ENCODE peak calls at places on chromosome 12, in four cellular contexts. One of them, this sample, is unnamed.

GRCh38 chr12:49622501-49623141 is 740 bp upstream of the PRPF40B start:
- DNase-seq in tibial nerve: no peak
- DNase-seq in cardiac fibroblast: peak; percentile 22
- DNase-seq in choroid plexus epithelial cell: peak; percentile 13
- DNase-seq in this sample: peak; percentile 11

GRCh38 chr12:94558612-94559011 is 91.7 kb downstream of the TMCC3 start:
- DNase-seq in tibial nerve: no peak
- DNase-seq in cardiac fibroblast: no peak
- DNase-seq in choroid plexus epithelial cell: no peak
- DNase-seq in this sample: no peak

GRCh38 chr12:116533343-116534248 is 25.6 kb upstream of the MAP1LC3B2 start:
- DNase-seq in tibial nerve: peak; percentile 68
- DNase-seq in cardiac fibroblast: peak; percentile 47
- DNase-seq in choroid plexus epithelial cell: peak; percentile 73
- DNase-seq in this sample: no peak

GRCh38 chr12:94851396-94852025 is 152.0 kb downstream of the NDUFA12 start:
- DNase-seq in tibial nerve: no peak
- DNase-seq in cardiac fibroblast: no peak
- DNase-seq in choroid plexus epithelial cell: no peak
- DNase-seq in this sample: no peak

GRCh38 chr12:72622556-72622955 is 350.4 kb downstream of the TRHDE start:
- DNase-seq in tibial nerve: no peak
- DNase-seq in cardiac fibroblast: no peak
- DNase-seq in choroid plexus epithelial cell: no peak
- DNase-seq in this sample: no peak

GRCh38 chr12:45666452-45667215 is 62.9 kb upstream of the ARID2 start:
- DNase-seq in tibial nerve: no peak
- DNase-seq in cardiac fibroblast: peak; percentile 47
- DNase-seq in choroid plexus epithelial cell: no peak
- DNase-seq in this sample: no peak

GRCh38 chr12:88122666-88123065 is 19.2 kb downstream of the CEP290 start:
- DNase-seq in tibial nerve: no peak
- DNase-seq in cardiac fibroblast: no peak
- DNase-seq in choroid plexus epithelial cell: no peak
- DNase-seq in this sample: no peak

GRCh38 chr12:130608132-130608531 is 108.0 kb downstream of the RIMBP2 start:
- DNase-seq in tibial nerve: no peak
- DNase-seq in cardiac fibroblast: no peak
- DNase-seq in choroid plexus epithelial cell: no peak
- DNase-seq in this sample: no peak

GRCh38 chr12:119601877-119602536 is 8.4 kb downstream of the TMEM233 start:
- DNase-seq in tibial nerve: no peak
- DNase-seq in cardiac fibroblast: no peak
- DNase-seq in choroid plexus epithelial cell: no peak
- DNase-seq in this sample: no peak

GRCh38 chr12:26058308-26058707 is 66.5 kb downstream of the BHLHE41 start:
- DNase-seq in tibial nerve: no peak
- DNase-seq in cardiac fibroblast: no peak
- DNase-seq in choroid plexus epithelial cell: no peak
- DNase-seq in this sample: no peak

GRCh38 chr12:65493893-65494205 is 215.4 kb downstream of the MSRB3 start:
- DNase-seq in tibial nerve: no peak
- DNase-seq in cardiac fibroblast: no peak
- DNase-seq in choroid plexus epithelial cell: no peak
- DNase-seq in this sample: no peak

GRCh38 chr12:30108666-30109065 is 324.9 kb upstream of the TMTC1 start:
- DNase-seq in tibial nerve: no peak
- DNase-seq in cardiac fibroblast: no peak
- DNase-seq in choroid plexus epithelial cell: no peak
- DNase-seq in this sample: peak; percentile 23

GRCh38 chr12:104573-105081 is 38.1 kb downstream of the IQSEC3 start:
- DNase-seq in tibial nerve: no peak
- DNase-seq in cardiac fibroblast: no peak
- DNase-seq in choroid plexus epithelial cell: no peak
- DNase-seq in this sample: no peak

GRCh38 chr12:65497645-65498044 is 219.2 kb downstream of the MSRB3 start:
- DNase-seq in tibial nerve: no peak
- DNase-seq in cardiac fibroblast: peak; percentile 43
- DNase-seq in choroid plexus epithelial cell: peak; percentile 53
- DNase-seq in this sample: no peak

GRCh38 chr12:106645074-106645421 is 62.2 kb downstream of the RFX4 start:
- DNase-seq in tibial nerve: peak; percentile 80
- DNase-seq in cardiac fibroblast: no peak
- DNase-seq in choroid plexus epithelial cell: peak; percentile 39
- DNase-seq in this sample: peak; percentile 53

GRCh38 chr12:131852551-131853299 is 24.5 kb downstream of the MMP17 start:
- DNase-seq in tibial nerve: no peak
- DNase-seq in cardiac fibroblast: no peak
- DNase-seq in choroid plexus epithelial cell: no peak
- DNase-seq in this sample: no peak
- H3K4me3 ChIP-seq in tibial nerve: no peak overlapping the region
- H3K4me3 ChIP-seq in cardiac fibroblast: no peak overlapping the region
- H3K4me3 ChIP-seq in choroid plexus epithelial cell: no peak overlapping the region
- H3K4me3 ChIP-seq in this sample: no peak overlapping the region

DNA sequence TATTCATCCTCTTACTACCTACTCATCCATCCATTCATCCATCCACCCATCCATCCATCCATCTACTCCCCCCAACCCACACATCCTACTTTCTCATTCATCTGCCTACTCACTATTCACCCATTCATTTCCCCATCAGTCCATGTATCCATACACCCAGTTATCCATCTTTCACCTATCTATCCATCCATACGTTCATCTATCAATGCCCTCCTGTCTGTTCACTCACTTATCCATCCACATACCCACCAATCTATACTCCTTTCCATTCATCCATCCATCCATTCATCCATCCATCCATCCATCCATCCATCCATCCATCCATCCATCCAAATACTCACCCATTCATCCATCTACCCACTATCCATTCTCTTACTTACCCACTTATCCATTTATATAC is 117.8 kb upstream of the LHX5 start:
- DNase-seq in tibial nerve: no peak
- DNase-seq in cardiac fibroblast: no peak
- DNase-seq in choroid plexus epithelial cell: no peak
- DNase-seq in this sample: no peak
- H3K4me3 ChIP-seq in tibial nerve: no peak overlapping the region
- H3K4me3 ChIP-seq in cardiac fibroblast: no peak overlapping the region
- H3K4me3 ChIP-seq in choroid plexus epithelial cell: no peak overlapping the region
- H3K4me3 ChIP-seq in this sample: no peak overlapping the region

DNA sequence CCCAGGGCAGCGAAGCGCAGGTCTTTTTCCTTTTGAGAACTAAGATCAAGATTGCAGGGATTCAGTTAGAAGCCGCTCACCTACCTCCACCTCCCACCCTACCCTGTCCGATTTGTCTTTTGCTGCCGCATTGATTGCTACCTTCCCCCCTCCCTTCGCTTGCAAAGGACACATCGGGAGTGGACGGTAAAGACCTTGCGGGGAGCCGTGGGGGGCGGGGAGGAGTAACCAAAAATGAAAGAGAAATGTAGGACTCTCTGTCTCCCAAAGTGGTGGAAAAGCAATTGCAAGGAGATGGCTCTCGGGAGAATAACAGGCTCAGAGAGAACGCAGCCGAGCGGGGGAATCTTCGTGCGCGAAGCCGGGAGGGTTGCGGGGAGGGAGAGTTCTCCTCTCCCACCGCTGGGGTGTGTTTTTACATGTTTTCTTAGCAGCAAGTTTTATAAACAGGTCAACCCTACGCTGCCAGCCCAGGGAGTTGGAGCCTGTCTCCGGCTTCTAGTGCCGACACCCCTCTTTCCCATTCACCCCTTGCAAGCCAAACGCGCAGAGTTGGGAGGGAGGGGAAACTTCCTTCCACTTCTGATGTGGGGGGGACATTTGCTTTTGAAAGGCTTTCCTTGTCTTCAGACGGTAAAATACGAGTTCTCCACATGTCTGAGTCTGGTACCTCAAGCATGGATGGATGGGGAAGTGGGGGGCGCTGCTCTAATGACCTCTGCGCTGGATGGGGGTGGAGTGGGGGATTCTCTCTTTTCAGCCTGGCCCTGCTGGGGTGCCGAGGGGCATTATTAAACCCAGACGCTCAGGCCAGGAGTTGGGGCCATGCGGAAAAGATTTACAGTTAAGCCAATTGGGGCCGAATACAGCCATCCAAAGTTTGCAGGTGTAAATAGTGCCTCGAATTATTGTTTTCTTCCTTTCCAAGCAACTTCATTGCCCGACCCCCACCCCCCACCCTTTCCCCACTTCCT is 8.9 kb upstream of the TBX3 start:
- DNase-seq in tibial nerve: no peak
- DNase-seq in cardiac fibroblast: peak; percentile 36
- DNase-seq in choroid plexus epithelial cell: no peak
- DNase-seq in this sample: no peak
- H3K4me3 ChIP-seq in tibial nerve: peak overlapping the region; percentile 18
- H3K4me3 ChIP-seq in cardiac fibroblast: peak overlapping the region; percentile 36
- H3K4me3 ChIP-seq in choroid plexus epithelial cell: peak overlapping the region; percentile 54
- H3K4me3 ChIP-seq in this sample: peak overlapping the region; percentile 37

GRCh38 chr12:114397978-114398881 is 7.7 kb downstream of the TBX5 start:
- DNase-seq in tibial nerve: no peak
- DNase-seq in cardiac fibroblast: no peak
- DNase-seq in choroid plexus epithelial cell: no peak
- DNase-seq in this sample: no peak

GRCh38 chr12:114396869-114397719 is 8.8 kb downstream of the TBX5 start:
- DNase-seq in tibial nerve: no peak
- DNase-seq in cardiac fibroblast: no peak
- DNase-seq in choroid plexus epithelial cell: no peak
- DNase-seq in this sample: no peak

GRCh38 chr12:114393569-114393968 is 12.4 kb downstream of the TBX5 start:
- DNase-seq in tibial nerve: no peak
- DNase-seq in cardiac fibroblast: no peak
- DNase-seq in choroid plexus epithelial cell: no peak
- DNase-seq in this sample: no peak

GRCh38 chr12:114396153-114396868 is 9.6 kb downstream of the TBX5 start:
- DNase-seq in tibial nerve: no peak
- DNase-seq in cardiac fibroblast: no peak
- DNase-seq in choroid plexus epithelial cell: no peak
- DNase-seq in this sample: no peak

GRCh38 chr12:114395755-114396152 is 10.2 kb downstream of the TBX5 start:
- DNase-seq in tibial nerve: no peak
- DNase-seq in cardiac fibroblast: peak; percentile 18
- DNase-seq in choroid plexus epithelial cell: no peak
- DNase-seq in this sample: no peak
- H3K4me3 ChIP-seq in tibial nerve: no peak overlapping the region
- H3K4me3 ChIP-seq in cardiac fibroblast: no peak overlapping the region
- H3K4me3 ChIP-seq in choroid plexus epithelial cell: no peak overlapping the region
- H3K4me3 ChIP-seq in this sample: no peak overlapping the region

DNA sequence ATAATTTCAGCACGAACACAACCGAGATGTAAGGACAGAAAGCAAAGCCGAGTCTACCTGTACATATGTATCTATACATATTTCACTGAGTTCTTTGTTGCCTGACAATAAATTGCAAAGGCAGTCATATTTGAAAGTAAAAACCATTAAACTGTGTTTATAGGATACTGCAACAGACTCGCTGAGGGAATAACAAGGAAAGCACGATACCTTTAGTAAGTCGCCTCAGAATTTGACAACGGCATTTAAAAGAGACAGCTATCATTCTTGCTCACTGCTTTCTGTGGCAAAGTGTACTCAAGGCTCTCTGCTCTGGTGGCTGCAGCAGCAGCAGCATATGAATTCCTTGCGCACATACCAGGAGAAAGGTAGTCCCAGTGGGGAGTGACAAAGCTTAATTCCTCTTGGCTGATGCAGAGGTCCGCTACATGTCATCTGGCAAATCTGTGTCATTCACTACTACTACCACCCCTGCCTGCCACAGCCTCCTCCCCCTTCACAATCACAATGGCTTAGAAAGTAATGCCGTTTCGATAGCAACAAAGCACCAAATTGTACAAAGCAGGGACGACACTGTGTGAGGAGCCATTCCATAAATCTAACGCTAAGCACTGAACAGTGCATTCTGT is at the start of gene GRIP1:
- DNase-seq in tibial nerve: no peak
- DNase-seq in cardiac fibroblast: no peak
- DNase-seq in choroid plexus epithelial cell: no peak
- DNase-seq in this sample: no peak
- H3K4me3 ChIP-seq in tibial nerve: no peak within 1 kb of the TSS
- H3K4me3 ChIP-seq in cardiac fibroblast: no peak within 1 kb of the TSS
- H3K4me3 ChIP-seq in choroid plexus epithelial cell: no peak within 1 kb of the TSS
- H3K4me3 ChIP-seq in this sample: peak within 1 kb of the TSS; percentile 26

GRCh38 chr12:97784904-97785303 is 322.3 kb downstream of the RMST start:
- DNase-seq in tibial nerve: no peak
- DNase-seq in cardiac fibroblast: no peak
- DNase-seq in choroid plexus epithelial cell: no peak
- DNase-seq in this sample: no peak
- H3K4me3 ChIP-seq in tibial nerve: no peak overlapping the region
- H3K4me3 ChIP-seq in cardiac fibroblast: no peak overlapping the region
- H3K4me3 ChIP-seq in choroid plexus epithelial cell: no peak overlapping the region
- H3K4me3 ChIP-seq in this sample: no peak overlapping the region

GRCh38 chr12:18297883-18298282 is 36.6 kb downstream of the PIK3C2G start:
- DNase-seq in tibial nerve: no peak
- DNase-seq in cardiac fibroblast: no peak
- DNase-seq in choroid plexus epithelial cell: no peak
- DNase-seq in this sample: no peak

GRCh38 chr12:18294889-18295288 is 33.6 kb downstream of the PIK3C2G start:
- DNase-seq in tibial nerve: no peak
- DNase-seq in cardiac fibroblast: no peak
- DNase-seq in choroid plexus epithelial cell: no peak
- DNase-seq in this sample: no peak

GRCh38 chr12:18296201-18296908 is 35.0 kb downstream of the PIK3C2G start:
- DNase-seq in tibial nerve: no peak
- DNase-seq in cardiac fibroblast: peak; percentile 33
- DNase-seq in choroid plexus epithelial cell: peak; percentile 17
- DNase-seq in this sample: no peak

DNA sequence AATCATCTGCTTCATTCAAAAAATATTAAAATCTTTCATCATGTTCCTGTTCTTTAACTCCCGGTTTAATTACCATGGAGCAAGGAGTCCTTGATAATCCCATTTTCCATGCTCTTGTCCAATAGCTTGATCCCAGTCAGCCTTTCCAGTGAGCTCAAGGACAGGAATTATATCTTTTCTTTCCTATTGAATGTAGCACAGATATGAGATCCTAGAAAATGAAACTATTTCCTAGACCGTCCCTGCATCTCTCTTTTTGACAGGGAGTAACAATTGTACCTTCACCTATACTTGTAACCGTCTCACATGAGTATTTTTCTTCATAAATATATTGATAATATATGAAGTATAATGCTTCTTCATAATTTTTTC is 35.6 kb downstream of the PIK3C2G start:
- DNase-seq in tibial nerve: no peak
- DNase-seq in cardiac fibroblast: peak; percentile 13
- DNase-seq in choroid plexus epithelial cell: no peak
- DNase-seq in this sample: no peak
- H3K4me3 ChIP-seq in tibial nerve: no peak overlapping the region
- H3K4me3 ChIP-seq in cardiac fibroblast: no peak overlapping the region
- H3K4me3 ChIP-seq in choroid plexus epithelial cell: peak overlapping the region; percentile 27
- H3K4me3 ChIP-seq in this sample: no peak overlapping the region